ENCODE peak calls at places on chromosome 10, in ten cellular contexts. Q is sigmoid colon; B is uterus; N is GM23248; V is naive thymus-derived CD4-positive, alpha-beta T cell; T is body of pancreas; Y is upper lobe of right lung; W is heart left ventricle; I is A673; F is OCI-LY7. P is an unnamed sample. For H3K4me1 and H3K9me3, the result is how much of the 10 kb centered on the place peaks cover.

GRCh38 chr10:23693398-23693797 is 254.5 kb downstream of the OTUD1 start:
- DNase-seq in Q (no peak), B (no peak), N (peak), V (no peak), T (no peak), Y (no peak), W (no peak), I (peak), F (no peak), P (no peak)

GRCh38 chr10:71638577-71639411 is 80.8 kb downstream of the C10orf105 start:
- DNase-seq in Q (no peak), B (peak), N (no peak), V (no peak), T (peak), Y (no peak), W (no peak), I (no peak), F (peak), P (no peak)

GRCh38 chr10:91162495-91163268 is 57.8 kb upstream of the PCGF5 start:
- DNase-seq in Q (peak), B (peak), N (peak), V (peak), T (peak), Y (peak), W (peak), I (peak), F (peak), P (peak)

GRCh38 chr10:1162481-1163203 is 106.5 kb downstream of the WDR37 start:
- DNase-seq in Q (peak), B (no peak), N (no peak), V (no peak), T (no peak), Y (peak), W (no peak), I (no peak), F (no peak), P (no peak)

GRCh38 chr10:70578371-70578947 is 24.1 kb downstream of the PRF1 start:
- DNase-seq in Q (peak), B (no peak), N (peak), V (peak), T (no peak), Y (peak), W (no peak), I (no peak), F (peak), P (peak)

GRCh38 chr10:110811791-110812581 is 59.7 kb upstream of the PDCD4 start:
- DNase-seq in Q (peak), B (no peak), N (no peak), V (no peak), T (no peak), Y (no peak), W (peak), I (no peak), F (no peak), P (no peak)

GRCh38 chr10:6054884-6055283 is 7.3 kb downstream of the IL2RA start:
- DNase-seq in Q (peak), B (no peak), N (no peak), V (no peak), T (no peak), Y (no peak), W (peak), I (no peak), F (no peak), P (no peak)

GRCh38 chr10:89025453-89025852 is 34.9 kb downstream of the FAS start:
- DNase-seq in Q (no peak), B (no peak), N (no peak), V (no peak), T (no peak), Y (no peak), W (no peak), I (no peak), F (no peak), P (no peak)

GRCh38 chr10:14838582-14839304 is 637 bp downstream of the HSPA14 start:
- DNase-seq in Q (peak), B (no peak), N (peak), V (peak), T (peak), Y (peak), W (peak), I (peak), F (peak), P (peak)

GRCh38 chr10:11397980-11398580 is 213.4 kb downstream of the USP6NL start:
- DNase-seq in Q (peak), B (no peak), N (peak), V (no peak), T (no peak), Y (no peak), W (peak), I (no peak), F (no peak), P (no peak)

GRCh38 chr10:132898391-132899053 is 43.8 kb downstream of the CFAP46 start:
- DNase-seq in Q (peak), B (no peak), N (no peak), V (no peak), T (no peak), Y (peak), W (no peak), I (no peak), F (no peak), P (no peak)

GRCh38 chr10:86684305-86684704 is 16.0 kb downstream of the LDB3 start:
- DNase-seq in Q (peak), B (peak), N (peak), V (no peak), T (no peak), Y (no peak), W (peak), I (no peak), F (no peak), P (peak)

GRCh38 chr10:43166207-43166878 is 28.1 kb downstream of the CSGALNACT2 start:
- DNase-seq in Q (no peak), B (no peak), N (no peak), V (no peak), T (no peak), Y (no peak), W (no peak), I (no peak), F (no peak), P (no peak)

GRCh38 chr10:128063736-128064614 is 62.2 kb downstream of the MKI67 start:
- DNase-seq in Q (peak), B (no peak), N (no peak), V (no peak), T (no peak), Y (peak), W (peak), I (peak), F (no peak), P (no peak)

GRCh38 chr10:128432423-128432822 is 306.2 kb upstream of the MKI67 start:
- DNase-seq in Q (no peak), B (no peak), N (no peak), V (no peak), T (no peak), Y (no peak), W (no peak), I (no peak), F (no peak), P (no peak)

GRCh38 chr10:91987397-91988037 is 63.9 kb downstream of the BTAF1 start:
- DNase-seq in Q (no peak), B (peak), N (no peak), V (no peak), T (no peak), Y (no peak), W (no peak), I (no peak), F (no peak), P (no peak)

GRCh38 chr10:62614389-62615157 is 189.9 kb upstream of the ADO start:
- DNase-seq in Q (no peak), B (no peak), N (peak), V (no peak), T (no peak), Y (no peak), W (no peak), I (peak), F (no peak), P (no peak)

GRCh38 chr10:68558478-68558877 is 1.7 kb upstream of the TET1 start:
- DNase-seq in Q (no peak), B (no peak), N (no peak), V (no peak), T (no peak), Y (no peak), W (no peak), I (no peak), F (no peak), P (no peak)

GRCh38 chr10:107496594-107496993 is 332.1 kb upstream of the SORCS1 start:
- DNase-seq in Q (no peak), B (no peak), N (peak), V (no peak), T (no peak), Y (no peak), W (no peak), I (no peak), F (no peak), P (no peak)

GRCh38 chr10:113550365-113550764 is 2.5 kb upstream of the HABP2 start:
- DNase-seq in Q (no peak), B (no peak), N (no peak), V (no peak), T (no peak), Y (no peak), W (no peak), I (peak), F (no peak), P (no peak)

GRCh38 chr10:33460461-33461294 is 126.2 kb upstream of the NRP1 start:
- DNase-seq in Q (peak), B (peak), N (peak), V (no peak), T (peak), Y (no peak), W (peak), I (no peak), F (no peak), P (no peak)

GRCh38 chr10:21600804-21601512 is 66.9 kb downstream of the MLLT10 start:
- DNase-seq in Q (no peak), B (no peak), N (no peak), V (no peak), T (no peak), Y (no peak), W (no peak), I (no peak), F (no peak), P (no peak)

GRCh38 chr10:103765981-103766380 is 89.4 kb downstream of the SH3PXD2A start:
- DNase-seq in Q (no peak), B (no peak), N (no peak), V (peak), T (peak), Y (peak), W (peak), I (no peak), F (peak), P (peak)

GRCh38 chr10:93438796-93439253 is 43.3 kb downstream of the MYOF start:
- DNase-seq in Q (no peak), B (peak), N (no peak), V (no peak), T (peak), Y (peak), W (no peak), I (no peak), F (no peak), P (no peak)
- H3K4me1 ChIP-seq in Q (half or more), B (under half), N (half or more), V (under half), T (under half), Y (half or more), W (half or more), I (half or more), F (under half), P (under half)

DNA sequence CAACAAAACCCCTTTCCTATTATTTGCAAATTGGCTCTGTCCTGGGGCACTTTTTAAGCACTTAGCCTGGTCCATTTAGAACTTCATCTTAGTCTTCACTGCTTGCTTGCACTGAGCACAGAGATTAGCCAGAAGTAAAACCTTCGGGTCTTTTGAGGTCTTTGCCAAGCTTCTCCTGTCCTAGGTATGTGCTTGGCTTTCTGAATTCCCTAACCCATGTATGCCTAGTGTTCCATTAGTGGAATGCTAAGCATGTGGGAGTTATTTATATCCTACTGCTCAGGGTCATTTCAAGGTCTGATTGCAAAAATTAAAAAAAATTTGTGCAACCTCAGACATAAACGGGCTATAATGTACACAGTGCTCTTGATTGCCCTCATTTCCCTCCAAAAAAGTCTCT is 18.0 kb downstream of the ZNF37A start:
- DNase-seq in Q (no peak), B (no peak), N (no peak), V (no peak), T (no peak), Y (no peak), W (no peak), I (no peak), F (no peak), P (no peak)
- H3K9me3 ChIP-seq in Q (half or more), B (under half), N (under half), V (under half), T (half or more), Y (half or more), W (half or more), I (half or more), F (under half), P (under half)

GRCh38 chr10:122505011-122505410 is 43.7 kb downstream of the HTRA1 start:
- DNase-seq in Q (no peak), B (no peak), N (no peak), V (no peak), T (no peak), Y (no peak), W (no peak), I (no peak), F (no peak), P (no peak)

GRCh38 chr10:122503004-122503403 is 41.7 kb downstream of the HTRA1 start:
- DNase-seq in Q (no peak), B (no peak), N (no peak), V (no peak), T (no peak), Y (no peak), W (no peak), I (no peak), F (no peak), P (no peak)

GRCh38 chr10:122503886-122504285 is 42.5 kb downstream of the HTRA1 start:
- DNase-seq in Q (no peak), B (no peak), N (no peak), V (no peak), T (no peak), Y (no peak), W (no peak), I (no peak), F (no peak), P (no peak)

GRCh38 chr10:122505885-122506284 is 44.5 kb downstream of the HTRA1 start:
- DNase-seq in Q (no peak), B (no peak), N (no peak), V (no peak), T (no peak), Y (no peak), W (no peak), I (no peak), F (no peak), P (no peak)

GRCh38 chr10:122504551-122504950 is 43.2 kb downstream of the HTRA1 start:
- DNase-seq in Q (peak), B (peak), N (peak), V (no peak), T (peak), Y (peak), W (peak), I (peak), F (no peak), P (no peak)
- H3K27ac ChIP-seq in Q (peak), B (peak), N (no peak), V (no peak), T (no peak), Y (no peak), W (no peak), I (no peak), F (no peak), P (no peak)

GRCh38 chr10:126783806-126784205 is 113.3 kb upstream of the C10orf90 start:
- DNase-seq in Q (no peak), B (no peak), N (no peak), V (no peak), T (no peak), Y (no peak), W (no peak), I (no peak), F (no peak), P (no peak)
- H3K4me1 ChIP-seq in Q (under half), B (under half), N (under half), V (under half), T (under half), Y (under half), W (under half), I (under half), F (under half), P (under half)

GRCh38 chr10:50928190-50928552 is 42.7 kb upstream of the A1CF start:
- DNase-seq in Q (no peak), B (no peak), N (no peak), V (no peak), T (no peak), Y (no peak), W (no peak), I (no peak), F (no peak), P (no peak)

GRCh38 chr10:50932113-50932512 is 46.7 kb upstream of the A1CF start:
- DNase-seq in Q (no peak), B (no peak), N (peak), V (no peak), T (peak), Y (no peak), W (no peak), I (no peak), F (no peak), P (no peak)

GRCh38 chr10:50929670-50930069 is 44.2 kb upstream of the A1CF start:
- DNase-seq in Q (no peak), B (no peak), N (peak), V (no peak), T (no peak), Y (no peak), W (no peak), I (no peak), F (no peak), P (no peak)

DNA sequence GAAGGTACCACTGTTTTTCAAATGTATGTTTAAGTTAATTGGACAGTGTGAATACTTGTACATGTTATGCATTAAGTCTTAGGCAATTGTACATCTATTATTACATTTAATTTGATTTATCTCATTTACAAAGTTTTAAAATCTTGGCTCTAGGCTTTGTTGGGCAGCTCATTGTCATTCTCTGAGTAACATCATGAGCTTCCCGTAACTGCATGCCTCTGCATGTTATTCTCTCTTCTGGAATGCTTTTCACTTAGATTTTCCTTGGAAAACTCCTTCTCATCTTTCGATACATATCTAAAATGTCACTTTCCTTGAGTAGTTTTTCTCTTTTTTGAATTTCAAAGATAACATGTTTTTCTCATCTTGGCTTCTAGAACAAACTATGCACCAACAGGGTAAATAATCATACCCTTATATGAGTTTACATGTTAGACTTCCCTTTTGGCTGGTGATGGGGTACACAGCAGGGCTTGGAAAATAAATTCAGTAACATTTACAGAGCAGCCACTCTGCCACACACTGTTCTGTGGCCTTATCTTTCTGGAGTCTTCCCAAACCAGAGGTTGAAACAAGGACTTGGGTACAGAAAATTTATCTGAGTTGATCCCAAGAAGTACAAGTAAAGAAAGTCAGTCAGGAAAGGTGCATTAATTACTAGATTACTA is 42.2 kb upstream of the A1CF start:
- DNase-seq in Q (no peak), B (no peak), N (peak), V (no peak), T (no peak), Y (no peak), W (no peak), I (no peak), F (no peak), P (no peak)
- H3K9me3 ChIP-seq in Q (under half), B (under half), N (under half), V (under half), T (under half), Y (under half), W (under half), I (under half), F (under half), P (under half)